ENCODE peak calls at places on chromosomes 1 and 21, in five cellular contexts. B is activated naive CD4-positive, alpha-beta T cell treated with anti-CD3 and anti-CD28 coated beads, Interleukin-2, amount 50 U/mL, for 72 hours; X is fibroblast of the aortic adventitia; P is NCI-H1694; A is left lobe of liver. F is an unnamed sample.

GRCh38 chr21:16186742-16187141 is 457.0 kb downstream of the USP25 start:
- DNase-seq in B (no peak), X (peak), P (no peak), A (no peak), F (no peak)

GRCh38 chr1:97353094-97353493 is 567.7 kb downstream of the DPYD start:
- DNase-seq in B (no peak), X (no peak), P (no peak), A (no peak), F (no peak)

GRCh38 chr21:38802050-38803026 is 3.4 kb upstream of the ETS2 start:
- DNase-seq in B (no peak), X (no peak), P (no peak), A (no peak), F (no peak)

GRCh38 chr1:65629788-65630187 is 162.9 kb upstream of the PDE4B start:
- DNase-seq in B (no peak), X (no peak), P (no peak), A (no peak), F (no peak)

GRCh38 chr1:30764939-30765582 is 7.5 kb upstream of the LAPTM5 start:
- DNase-seq in B (no peak), X (no peak), P (no peak), A (no peak), F (no peak)

GRCh38 chr1:234237416-234237815 is 135.8 kb upstream of the COA6 start:
- DNase-seq in B (no peak), X (no peak), P (no peak), A (no peak), F (no peak)

GRCh38 chr1:119327066-119327435 is 41.5 kb upstream of the HAO2 start:
- DNase-seq in B (no peak), X (no peak), P (no peak), A (peak), F (no peak)

GRCh38 chr1:211305044-211305443 is 21.6 kb upstream of the TRAF5 start:
- DNase-seq in B (no peak), X (peak), P (no peak), A (no peak), F (no peak)

GRCh38 chr1:51192213-51192843 is 43.7 kb upstream of the RNF11 start:
- DNase-seq in B (no peak), X (peak), P (peak), A (no peak), F (peak)

GRCh38 chr21:43667191-43667904 is 8.0 kb downstream of the RRP1B start:
- DNase-seq in B (no peak), X (peak), P (no peak), A (no peak), F (no peak)

GRCh38 chr21:34844924-34845238 is 176.1 kb downstream of the CLIC6 start:
- DNase-seq in B (no peak), X (no peak), P (no peak), A (no peak), F (no peak)

GRCh38 chr1:89701746-89702241 is 68.9 kb downstream of the LRRC8C start:
- DNase-seq in B (no peak), X (peak), P (no peak), A (no peak), F (no peak)

GRCh38 chr1:114310771-114311251 is 157.1 kb upstream of the SYT6 start:
- DNase-seq in B (no peak), X (peak), P (no peak), A (no peak), F (no peak)

GRCh38 chr1:118113261-118113660 is 71.8 kb downstream of the SPAG17 start:
- DNase-seq in B (no peak), X (peak), P (no peak), A (no peak), F (no peak)

GRCh38 chr1:213135572-213135971 is 84.5 kb downstream of the RPS6KC1 start:
- DNase-seq in B (no peak), X (peak), P (no peak), A (no peak), F (no peak)

GRCh38 chr21:38170705-38171682 is 85.8 kb upstream of the KCNJ15 start:
- DNase-seq in B (no peak), X (peak), P (no peak), A (no peak), F (no peak)

GRCh38 chr1:209648931-209649776 is 3.1 kb downstream of the LAMB3 start:
- DNase-seq in B (no peak), X (peak), P (no peak), A (no peak), F (no peak)

GRCh38 chr1:7856345-7856744 is 3.5 kb upstream of the UTS2 start:
- DNase-seq in B (no peak), X (no peak), P (no peak), A (no peak), F (no peak)

GRCh38 chr1:112637257-112638108 is 17.9 kb downstream of the CAPZA1 start:
- DNase-seq in B (no peak), X (peak), P (no peak), A (no peak), F (no peak)

GRCh38 chr1:209797978-209798639 is 7.8 kb downstream of the IRF6 start:
- DNase-seq in B (no peak), X (peak), P (no peak), A (no peak), F (no peak)

GRCh38 chr1:19564366-19564765 is 79.0 kb upstream of the CAPZB start:
- DNase-seq in B (no peak), X (no peak), P (no peak), A (no peak), F (no peak)

GRCh38 chr1:86068841-86069756 is 87.5 kb downstream of the COL24A1 start:
- DNase-seq in B (no peak), X (peak), P (no peak), A (no peak), F (no peak)

GRCh38 chr1:7617826-7618225 is 153.3 kb upstream of the VAMP3 start:
- DNase-seq in B (no peak), X (no peak), P (no peak), A (no peak), F (no peak)

GRCh38 chr1:185483647-185484450 is 166.8 kb upstream of the IVNS1ABP start:
- DNase-seq in B (no peak), X (peak), P (no peak), A (no peak), F (no peak)

GRCh38 chr21:33441489-33442477 is 38.0 kb downstream of the TMEM50B start:
- DNase-seq in B (peak), X (peak), P (peak), A (no peak), F (no peak)

GRCh38 chr21:43772368-43772870 is 3.7 kb downstream of the CSTB start:
- DNase-seq in B (no peak), X (no peak), P (no peak), A (no peak), F (no peak)

GRCh38 chr21:18026359-18026758 is 207.2 kb upstream of the C21orf91 start:
- DNase-seq in B (no peak), X (no peak), P (no peak), A (no peak), F (no peak)

GRCh38 chr21:38310619-38311018 is 53.8 kb downstream of the KCNJ15 start:
- DNase-seq in B (no peak), X (peak), P (no peak), A (no peak), F (no peak)

GRCh38 chr1:215720121-215720520 is 153.0 kb downstream of the KCTD3 start:
- DNase-seq in B (no peak), X (peak), P (no peak), A (no peak), F (no peak)

F was measured in effector CD4-positive, alpha-beta T cell.